ENCODE peak calls at places on chromosomes 7 and 10, in ten cellular contexts. H, F, R, L, A, N, S, B, Q and W are unnamed samples.
A peak's percentile ranks its signal among the peaks of the same experiment; 100 is the strongest.

GRCh38 chr7:2403718-2404648 is 572 bp downstream of the CHST12 start:
- DNase-seq in A (peak; percentile 74), F (no peak), B (no peak), S (no peak), N (no peak), L (peak; percentile 9), R (peak; percentile 13), H (no peak), Q (no peak), W (no peak)

GRCh38 chr10:126558881-126559280 is 111.6 kb downstream of the C10orf90 start:
- DNase-seq in Q (no peak), R (no peak), L (no peak), N (no peak), F (no peak), S (no peak), B (no peak), A (no peak), H (no peak), W (no peak)

GRCh38 chr7:8442814-8443304 is 9.4 kb downstream of the NXPH1 start:
- DNase-seq in R (no peak), S (no peak), L (peak; percentile 5), F (peak; percentile 2), Q (peak; percentile 71), B (peak; percentile 21), A (peak; percentile 73), N (peak; percentile 57), H (peak; percentile 57), W (no peak)

GRCh38 chr7:131563918-131564317 is 7.5 kb upstream of the PODXL start:
- DNase-seq in R (no peak), Q (no peak), S (no peak), N (no peak), L (no peak), A (no peak), B (no peak), H (no peak), F (no peak), W (no peak)

GRCh38 chr7:120842131-120842621 is 15.8 kb downstream of the TSPAN12 start:
- DNase-seq in A (no peak), B (no peak), S (no peak), F (no peak), N (peak; percentile 84), R (no peak), Q (no peak), H (no peak), L (no peak), W (no peak)

GRCh38 chr7:79050592-79050991 is 402.9 kb downstream of the MAGI2 start:
- DNase-seq in N (no peak), H (no peak), F (no peak), L (peak; percentile 66), B (peak; percentile 29), S (no peak), Q (no peak), A (no peak), R (peak; percentile 32), W (no peak)

GRCh38 chr7:24024689-24025088 is 259.3 kb upstream of the NPY start:
- DNase-seq in N (no peak), F (no peak), A (no peak), S (no peak), R (no peak), Q (no peak), B (no peak), H (no peak), L (no peak), W (no peak)

GRCh38 chr7:154729056-154729455 is 273.9 kb downstream of the PAXIP1 start:
- DNase-seq in F (no peak), B (no peak), A (no peak), Q (no peak), L (no peak), S (no peak), N (no peak), R (no peak), H (no peak), W (no peak)

GRCh38 chr7:31864646-31865045 is 177.6 kb downstream of the PPP1R17 start:
- DNase-seq in L (no peak), A (no peak), F (no peak), S (no peak), N (no peak), Q (no peak), H (no peak), R (peak; percentile 63), B (no peak), W (no peak)

GRCh38 chr7:42232275-42232674 is 4.7 kb downstream of the GLI3 start:
- DNase-seq in L (no peak), R (peak; percentile 68), B (peak; percentile 74), A (no peak), Q (no peak), H (no peak), N (no peak), S (no peak), F (no peak), W (no peak)

GRCh38 chr7:47497367-47498096 is 84.4 kb downstream of the TNS3 start:
- DNase-seq in L (no peak), H (peak; percentile 72), F (no peak), S (peak; percentile 63), A (no peak), Q (no peak), N (peak; percentile 55), R (no peak), B (no peak), W (no peak)

GRCh38 chr10:11798862-11799735 is 24.1 kb upstream of the PROSER2 start:
- DNase-seq in N (no peak), B (peak; percentile 50), Q (no peak), S (peak; percentile 95), F (no peak), R (peak; percentile 60), A (no peak), H (no peak), L (no peak), W (no peak)

GRCh38 chr10:132356621-132357195 is 24.7 kb downstream of the LRRC27 start:
- DNase-seq in S (no peak), N (no peak), R (no peak), B (no peak), A (no peak), L (no peak), Q (no peak), H (no peak), F (no peak), W (no peak)

GRCh38 chr10:17836917-17837316 is 27.8 kb downstream of the MRC1 start:
- DNase-seq in A (no peak), H (no peak), F (no peak), L (peak; percentile 69), R (peak; percentile 96), S (peak; percentile 38), Q (no peak), N (peak; percentile 16), B (peak; percentile 4), W (no peak)

GRCh38 chr7:41996381-41997035 is 240.5 kb downstream of the GLI3 start:
- DNase-seq in A (no peak), B (no peak), F (no peak), S (no peak), R (peak; percentile 81), L (peak; percentile 54), H (no peak), N (no peak), Q (no peak), W (peak; percentile 49)

GRCh38 chr10:77556990-77557601 is 80.5 kb downstream of the KCNMA1 start:
- DNase-seq in L (no peak), F (no peak), B (no peak), S (no peak), N (peak; percentile 51), A (no peak), H (no peak), Q (no peak), R (no peak), W (no peak)

GRCh38 chr7:143117395-143117794 is 14.5 kb upstream of the PIP start:
- DNase-seq in N (no peak), A (no peak), S (no peak), F (no peak), L (no peak), H (no peak), B (no peak), Q (no peak), R (no peak), W (no peak)

GRCh38 chr7:122304604-122304975 is at the start of gene FEZF1:
- DNase-seq in B (no peak), H (no peak), F (no peak), R (no peak), Q (no peak), S (no peak), L (no peak), N (peak; percentile 14), A (no peak), W (no peak)

GRCh38 chr10:61189912-61190311 is 245.9 kb upstream of the RHOBTB1 start:
- DNase-seq in A (no peak), S (no peak), B (no peak), N (no peak), H (no peak), R (no peak), L (no peak), F (no peak), Q (no peak), W (no peak)

GRCh38 chr10:47152861-47153349 is 147.1 kb upstream of the GDF10 start:
- DNase-seq in H (no peak), F (no peak), L (no peak), B (no peak), S (peak; percentile 39), N (no peak), A (no peak), Q (no peak), R (peak; percentile 52), W (no peak)

GRCh38 chr10:14329609-14330246 is 996 bp downstream of the FRMD4A start:
- DNase-seq in B (no peak), L (no peak), F (no peak), N (no peak), R (no peak), S (no peak), H (no peak), A (no peak), Q (no peak), W (no peak)

GRCh38 chr7:128168667-128169210 is 72.3 kb upstream of the LEP start:
- DNase-seq in N (no peak), L (no peak), H (peak; percentile 49), F (no peak), S (no peak), B (no peak), Q (no peak), R (no peak), A (no peak), W (no peak)

GRCh38 chr7:85290252-85290651 is 103.4 kb upstream of the SEMA3D start:
- DNase-seq in Q (no peak), A (no peak), S (peak; percentile 63), B (no peak), F (no peak), L (no peak), H (no peak), N (no peak), R (no peak), W (no peak)

GRCh38 chr7:29319719-29320521 is 125.3 kb downstream of the CHN2 start:
- DNase-seq in L (no peak), B (no peak), R (no peak), F (no peak), A (no peak), S (peak; percentile 5), Q (no peak), H (no peak), N (no peak), W (no peak)

GRCh38 chr10:125982256-125982948 is 86.0 kb downstream of the FANK1 start:
- DNase-seq in F (no peak), Q (no peak), R (peak; percentile 62), H (peak; percentile 42), N (peak; percentile 85), S (peak; percentile 97), A (no peak), B (peak; percentile 29), L (peak; percentile 74), W (peak; percentile 34)

GRCh38 chr7:98420966-98421612 is 20.2 kb upstream of the BAIAP2L1 start:
- DNase-seq in L (no peak), H (peak; percentile 79), Q (no peak), S (no peak), R (peak; percentile 52), N (peak; percentile 72), F (peak; percentile 42), A (peak; percentile 76), B (no peak), W (no peak)

GRCh38 chr10:68276224-68276623 is 44.3 kb upstream of the ATOH7 start:
- DNase-seq in H (no peak), L (no peak), N (no peak), R (no peak), Q (no peak), B (no peak), F (no peak), A (no peak), S (no peak), W (no peak)

GRCh38 chr10:47334627-47335026 is 12.4 kb downstream of the GDF2 start:
- DNase-seq in B (no peak), S (no peak), A (no peak), Q (no peak), L (no peak), F (no peak), R (no peak), N (no peak), H (no peak), W (no peak)